ENCODE peak calls at places on chromosomes 4 and X, in four cellular contexts. K is GM12878, Y is IMR-90, G is K562. F is an unnamed sample.

GRCh38 chr4:14841801-14842748 is 160.2 kb upstream of the CPEB2 start:
- DNase-seq in K (no peak), Y (no peak), G (no peak), F (peak)

GRCh38 chr4:169716677-169717076 is 41.1 kb downstream of the HPF1 start:
- DNase-seq in K (no peak), Y (peak), G (no peak), F (no peak)

GRCh38 chr4:145234086-145234694 is 53.8 kb upstream of the OTUD4 start:
- DNase-seq in K (peak), Y (peak), G (peak), F (peak)

GRCh38 chrX:118346258-118347094 is 570 bp downstream of the WDR44 start:
- DNase-seq in K (no peak), Y (no peak), G (peak), F (peak)

GRCh38 chr4:153143527-153144348 is 60.5 kb upstream of the TRIM2 start:
- DNase-seq in K (no peak), Y (peak), G (no peak), F (no peak)

GRCh38 chrX:95055991-95056390 is 1382.0 kb downstream of the FAM133A start:
- DNase-seq in K (no peak), Y (no peak), G (no peak), F (no peak)

GRCh38 chr4:23068756-23069155 is 376.0 kb downstream of the GBA3 start:
- DNase-seq in K (no peak), Y (no peak), G (no peak), F (no peak)

GRCh38 chrX:31136144-31136572 is 64.3 kb upstream of the FTHL17 start:
- DNase-seq in K (peak), Y (no peak), G (no peak), F (no peak)

GRCh38 chr4:126386512-126386911 is 1071.8 kb downstream of the FAT4 start:
- DNase-seq in K (no peak), Y (no peak), G (no peak), F (no peak)

GRCh38 chr4:139584784-139585183 is 28.8 kb upstream of the SETD7 start:
- DNase-seq in K (no peak), Y (no peak), G (no peak), F (no peak)
- TF ChIP-seq ELK1 in K (no peak), Y (no peak), G (no peak), F (no peak)

DNA sequence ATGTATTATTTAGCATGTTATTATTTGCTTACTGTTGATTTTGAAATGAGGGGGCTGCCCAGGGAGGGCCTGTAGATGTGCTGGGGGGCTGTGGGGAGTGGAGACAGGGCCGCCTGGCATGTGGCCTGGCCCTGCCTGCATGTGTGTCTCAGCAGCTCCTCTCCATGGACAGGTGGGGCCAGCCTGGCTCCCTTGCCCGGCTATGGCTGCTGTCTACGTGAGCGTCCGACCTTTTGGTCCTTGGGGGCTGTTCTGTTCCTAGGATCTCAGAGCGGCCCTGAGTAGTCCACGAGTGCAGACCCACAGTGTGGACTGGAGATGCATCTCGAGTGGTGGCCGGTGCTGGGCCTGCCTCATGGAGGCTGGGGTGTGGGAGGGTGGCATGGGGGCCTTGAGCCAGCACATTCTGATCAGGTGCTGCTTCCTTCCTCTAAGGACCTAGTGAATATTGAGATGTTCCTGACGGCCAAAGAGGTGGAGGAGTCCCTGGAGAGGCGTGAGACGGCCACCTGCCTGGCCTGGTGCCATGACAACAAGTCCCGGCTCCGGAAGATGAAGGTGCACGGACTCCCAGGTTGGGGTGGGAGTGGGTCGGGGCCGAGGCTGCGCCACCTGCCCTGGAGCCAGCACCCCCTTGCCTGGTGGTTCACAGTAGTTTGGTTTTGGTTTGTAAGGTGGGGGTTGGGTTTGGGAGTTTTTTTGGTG is 24.9 kb upstream of the UVSSA start:
- DNase-seq in K (no peak), Y (no peak), G (no peak), F (no peak)
- TF ChIP-seq CEBPB in K (no peak), Y (no peak), G (no peak), F (no peak)

GRCh38 chr4:82043081-82043808 is 330.5 kb downstream of the HNRNPD start:
- DNase-seq in K (no peak), Y (no peak), G (no peak), F (no peak)

GRCh38 chr4:82045267-82045666 is 328.5 kb downstream of the HNRNPD start:
- DNase-seq in K (no peak), Y (no peak), G (no peak), F (no peak)

GRCh38 chr4:82043809-82044137 is 330.0 kb downstream of the HNRNPD start:
- DNase-seq in K (no peak), Y (no peak), G (no peak), F (no peak)

GRCh38 chr4:82042042-82042441 is 331.7 kb downstream of the HNRNPD start:
- DNase-seq in K (no peak), Y (no peak), G (no peak), F (no peak)

GRCh38 chr4:82044141-82044993 is 329.4 kb downstream of the HNRNPD start:
- DNase-seq in K (no peak), Y (peak), G (no peak), F (no peak)
- TF ChIP-seq USF2 in K (no peak), Y (no peak), G (no peak), F (no peak)

GRCh38 chr4:159042097-159042605 is 60.7 kb upstream of the RAPGEF2 start:
- DNase-seq in K (no peak), Y (no peak), G (peak), F (no peak)
- TF ChIP-seq ELK1 in K (no peak), Y (no peak), G (no peak), F (no peak)

GRCh38 chr4:6608758-6609414 is 31.6 kb upstream of the MRFAP1 start:
- DNase-seq in K (no peak), Y (no peak), G (no peak), F (peak)
- TF ChIP-seq CEBPB in K (no peak), Y (no peak), G (no peak), F (no peak)

GRCh38 chr4:36420111-36420679 is 138.8 kb downstream of the DTHD1 start:
- DNase-seq in K (no peak), Y (no peak), G (no peak), F (no peak)

GRCh38 chr4:36427696-36428095 is 146.3 kb downstream of the DTHD1 start:
- DNase-seq in K (no peak), Y (no peak), G (no peak), F (no peak)

GRCh38 chr4:36426741-36427140 is 145.3 kb downstream of the DTHD1 start:
- DNase-seq in K (no peak), Y (no peak), G (no peak), F (no peak)

DNA sequence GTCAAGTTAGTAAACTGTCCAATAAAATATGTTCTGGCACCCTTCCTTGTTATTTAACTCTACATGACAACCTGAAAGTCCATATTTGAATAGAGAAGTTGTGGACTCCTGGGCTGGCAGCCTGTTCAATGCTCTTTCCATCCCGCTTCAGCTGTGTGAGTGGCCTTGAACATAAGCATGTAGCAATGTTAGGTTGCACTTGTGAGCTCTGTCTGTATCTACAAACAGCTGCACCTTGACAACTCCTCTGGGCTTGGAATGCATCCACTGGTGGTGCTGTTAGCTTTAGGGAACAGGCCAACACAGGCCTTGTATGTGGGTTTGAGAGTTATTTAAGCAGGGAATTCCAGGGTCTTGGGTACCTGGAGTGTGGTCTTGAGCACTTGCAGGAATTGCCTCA is 141.2 kb downstream of the DTHD1 start:
- DNase-seq in K (no peak), Y (no peak), G (no peak), F (no peak)
- TF ChIP-seq USF2 in K (no peak), Y (no peak), G (no peak), F (no peak)

F was measured in A549.